ENCODE peak calls at places on chromosomes 3 and 15, in ten cellular contexts. O is LHCN-M2; A is stimulated activated CD8-positive, alpha-beta memory T cell treated with anti-CD3 and anti-CD28 coated beads, Interleukin-7, amount 100 ng/mL, for 24 hours; Q is activated CD4-positive, alpha-beta T cell treated with anti-CD3 and anti-CD28 coated beads for 24 hours; I is MM.1S; X is A172; N is activated CD4-positive, alpha-beta memory T cell treated with anti-CD3 and anti-CD28 coated beads, Interleukin-2, amount 10 ng/mL, durations not matched to agents 7 days and 5 days; M is GM03348; R is left ventricle myocardium superior; C is NCI-H524. E is an unnamed sample.

GRCh38 chr3:30689202-30689641 is 82.8 kb downstream of the TGFBR2 start:
- DNase-seq in M (peak; percentile 45), I (no peak), Q (no peak), X (peak; percentile 91), C (no peak), A (no peak), R (peak; percentile 62), N (no peak), O (peak; percentile 50), E (no peak)

GRCh38 chr15:39000008-39000734 is 435.6 kb upstream of the RASGRP1 start:
- DNase-seq in R (no peak), Q (no peak), A (no peak), I (no peak), N (no peak), O (no peak), M (no peak), C (no peak), X (no peak), E (no peak)

GRCh38 chr3:53071882-53072431 is 26.1 kb upstream of the SFMBT1 start:
- DNase-seq in Q (no peak), O (no peak), I (no peak), A (no peak), M (no peak), R (peak; percentile 19), N (no peak), C (no peak), X (no peak), E (no peak)

GRCh38 chr3:158313344-158313927 is 203.5 kb downstream of the RSRC1 start:
- DNase-seq in I (peak; percentile 70), M (peak; percentile 5), N (no peak), A (no peak), C (peak; percentile 2), Q (no peak), O (peak; percentile 48), X (peak; percentile 25), R (no peak), E (peak; percentile 40)

GRCh38 chr3:183301937-183302580 is 49.0 kb downstream of the B3GNT5 start:
- DNase-seq in N (peak; percentile 19), A (no peak), R (no peak), C (no peak), I (no peak), Q (no peak), M (no peak), O (no peak), X (no peak), E (no peak)

GRCh38 chr3:194203482-194204035 is 67.6 kb downstream of the HES1 start:
- DNase-seq in I (peak; percentile 75), X (no peak), Q (no peak), N (no peak), M (no peak), R (no peak), A (no peak), O (no peak), C (no peak), E (peak; percentile 36)

GRCh38 chr3:48419149-48419548 is 10.7 kb downstream of the PLXNB1 start:
- DNase-seq in C (no peak), X (no peak), M (no peak), N (no peak), O (no peak), I (no peak), Q (no peak), A (no peak), R (peak; percentile 5), E (no peak)

GRCh38 chr3:15391007-15391406 is 36.3 kb downstream of the METTL6 start:
- DNase-seq in I (no peak), R (no peak), O (no peak), C (no peak), X (no peak), N (no peak), Q (no peak), A (no peak), M (no peak), E (no peak)

GRCh38 chr15:57706405-57707209 is at the start of gene POLR2M:
- DNase-seq in A (peak; percentile 69), O (peak; percentile 99), Q (peak; percentile 83), I (peak; percentile 95), N (peak; percentile 92), R (peak; percentile 96), X (peak; percentile 96), M (peak; percentile 92), C (peak; percentile 97), E (peak; percentile 90)

GRCh38 chr3:197748597-197749314 is 927 bp upstream of the FYTTD1 start:
- DNase-seq in A (no peak), M (peak; percentile 28), O (peak; percentile 47), Q (no peak), C (no peak), I (no peak), N (no peak), X (no peak), R (no peak), E (peak; percentile 58)

GRCh38 chr15:70397816-70398215 is 300.1 kb upstream of the TLE3 start:
- DNase-seq in N (no peak), A (no peak), M (no peak), C (no peak), Q (no peak), O (no peak), I (no peak), X (no peak), R (no peak), E (no peak)

GRCh38 chr3:56725175-56725574 is 42.1 kb upstream of the TASOR start:
- DNase-seq in C (no peak), N (peak; percentile 82), I (peak; percentile 92), X (no peak), M (no peak), R (no peak), A (peak; percentile 30), Q (peak; percentile 32), O (no peak), E (no peak)

GRCh38 chr15:71596672-71597071 is 213.7 kb upstream of the NR2E3 start:
- DNase-seq in Q (no peak), R (peak; percentile 70), I (no peak), C (no peak), N (no peak), M (peak; percentile 67), X (no peak), O (peak; percentile 38), A (no peak), E (no peak)

GRCh38 chr3:44130249-44130648 is 111.4 kb upstream of the TOPAZ1 start:
- DNase-seq in C (no peak), X (no peak), N (peak; percentile 17), M (no peak), O (no peak), I (peak; percentile 92), Q (no peak), A (no peak), R (no peak), E (no peak)

GRCh38 chr3:142894493-142894892 is 5.6 kb upstream of the PCOLCE2 start:
- DNase-seq in O (no peak), C (no peak), R (no peak), Q (no peak), A (no peak), M (no peak), N (no peak), I (no peak), X (no peak), E (no peak)

GRCh38 chr3:82410366-82410765 is 648.9 kb upstream of the GBE1 start:
- DNase-seq in C (no peak), Q (no peak), M (no peak), O (no peak), I (no peak), N (no peak), X (no peak), A (no peak), R (no peak), E (no peak)